ENCODE peak calls at places on chromosomes 11 and 22, in nine cellular contexts. One of them, this sample, is unnamed.

GRCh38 chr11:12167098-12167999 is 57.0 kb downstream of the MICAL2 start:
- DNase-seq in tibial nerve: no peak
- DNase-seq in SK-N-SH: no peak
- DNase-seq in foreskin fibroblast: peak
- DNase-seq in AG10803: peak
- DNase-seq in adipocyte: peak
- DNase-seq in fibroblast of mammary gland: peak
- DNase-seq in GM23248: peak
- DNase-seq in HCT116: peak
- DNase-seq in this sample: peak

GRCh38 chr11:96132437-96132836 is 208.5 kb upstream of the MTMR2 start:
- DNase-seq in foreskin fibroblast: no peak
- DNase-seq in SK-N-SH: no peak
- DNase-seq in HCT116: no peak
- DNase-seq in adipocyte: no peak
- DNase-seq in tibial nerve: no peak
- DNase-seq in GM23248: no peak
- DNase-seq in fibroblast of mammary gland: no peak
- DNase-seq in AG10803: no peak
- DNase-seq in this sample: peak

GRCh38 chr22:32286290-32286840 is 31.2 kb upstream of the SLC5A4 start:
- DNase-seq in adipocyte: no peak
- DNase-seq in GM23248: no peak
- DNase-seq in fibroblast of mammary gland: no peak
- DNase-seq in HCT116: no peak
- DNase-seq in tibial nerve: no peak
- DNase-seq in AG10803: no peak
- DNase-seq in foreskin fibroblast: no peak
- DNase-seq in SK-N-SH: no peak
- DNase-seq in this sample: no peak

GRCh38 chr11:33652001-33652400 is 48.6 kb downstream of the C11orf91 start:
- DNase-seq in adipocyte: no peak
- DNase-seq in SK-N-SH: no peak
- DNase-seq in HCT116: no peak
- DNase-seq in GM23248: peak
- DNase-seq in AG10803: peak
- DNase-seq in tibial nerve: no peak
- DNase-seq in fibroblast of mammary gland: no peak
- DNase-seq in foreskin fibroblast: no peak
- DNase-seq in this sample: no peak

GRCh38 chr11:14232652-14233051 is 126.3 kb downstream of the RRAS2 start:
- DNase-seq in adipocyte: no peak
- DNase-seq in fibroblast of mammary gland: no peak
- DNase-seq in tibial nerve: no peak
- DNase-seq in foreskin fibroblast: no peak
- DNase-seq in AG10803: no peak
- DNase-seq in HCT116: no peak
- DNase-seq in GM23248: no peak
- DNase-seq in SK-N-SH: peak
- DNase-seq in this sample: no peak

GRCh38 chr11:35141538-35141937 is 2.6 kb downstream of the CD44 start:
- DNase-seq in HCT116: no peak
- DNase-seq in SK-N-SH: no peak
- DNase-seq in tibial nerve: peak
- DNase-seq in fibroblast of mammary gland: no peak
- DNase-seq in AG10803: peak
- DNase-seq in foreskin fibroblast: no peak
- DNase-seq in GM23248: peak
- DNase-seq in adipocyte: no peak
- DNase-seq in this sample: no peak

GRCh38 chr11:26842458-26842841 is 120.6 kb upstream of the SLC5A12 start:
- DNase-seq in fibroblast of mammary gland: peak
- DNase-seq in adipocyte: peak
- DNase-seq in tibial nerve: no peak
- DNase-seq in AG10803: peak
- DNase-seq in foreskin fibroblast: peak
- DNase-seq in HCT116: no peak
- DNase-seq in SK-N-SH: no peak
- DNase-seq in GM23248: peak
- DNase-seq in this sample: no peak

GRCh38 chr11:20154381-20154780 is 5.9 kb downstream of the DBX1 start:
- DNase-seq in foreskin fibroblast: peak
- DNase-seq in adipocyte: peak
- DNase-seq in SK-N-SH: no peak
- DNase-seq in AG10803: peak
- DNase-seq in HCT116: no peak
- DNase-seq in tibial nerve: no peak
- DNase-seq in fibroblast of mammary gland: peak
- DNase-seq in GM23248: peak
- DNase-seq in this sample: no peak

GRCh38 chr11:8250981-8251620 is 12.6 kb downstream of the LMO1 start:
- DNase-seq in SK-N-SH: no peak
- DNase-seq in tibial nerve: peak
- DNase-seq in GM23248: no peak
- DNase-seq in foreskin fibroblast: no peak
- DNase-seq in AG10803: no peak
- DNase-seq in fibroblast of mammary gland: no peak
- DNase-seq in adipocyte: no peak
- DNase-seq in HCT116: no peak
- DNase-seq in this sample: no peak

GRCh38 chr22:50705219-50705691 is 32.6 kb downstream of the SHANK3 start:
- DNase-seq in GM23248: no peak
- DNase-seq in fibroblast of mammary gland: peak
- DNase-seq in tibial nerve: no peak
- DNase-seq in AG10803: no peak
- DNase-seq in HCT116: no peak
- DNase-seq in SK-N-SH: peak
- DNase-seq in foreskin fibroblast: no peak
- DNase-seq in adipocyte: no peak
- DNase-seq in this sample: no peak

GRCh38 chr11:63838682-63839507 is at the start of gene MARK2:
- DNase-seq in AG10803: peak
- DNase-seq in adipocyte: peak
- DNase-seq in fibroblast of mammary gland: peak
- DNase-seq in SK-N-SH: peak
- DNase-seq in foreskin fibroblast: peak
- DNase-seq in HCT116: peak
- DNase-seq in tibial nerve: peak
- DNase-seq in GM23248: peak
- DNase-seq in this sample: peak
- H3K4me3 ChIP-seq in AG10803: peak
- H3K4me3 ChIP-seq in adipocyte: peak
- H3K4me3 ChIP-seq in fibroblast of mammary gland: peak
- H3K4me3 ChIP-seq in SK-N-SH: peak
- H3K4me3 ChIP-seq in foreskin fibroblast: peak
- H3K4me3 ChIP-seq in HCT116: peak
- H3K4me3 ChIP-seq in tibial nerve: peak
- H3K4me3 ChIP-seq in GM23248: peak
- H3K4me3 ChIP-seq in this sample: peak

GRCh38 chr11:68927280-68928107 is 23.8 kb downstream of the IGHMBP2 start:
- DNase-seq in adipocyte: peak
- DNase-seq in HCT116: no peak
- DNase-seq in GM23248: no peak
- DNase-seq in AG10803: no peak
- DNase-seq in SK-N-SH: no peak
- DNase-seq in foreskin fibroblast: peak
- DNase-seq in tibial nerve: no peak
- DNase-seq in fibroblast of mammary gland: no peak
- DNase-seq in this sample: no peak

GRCh38 chr11:68923614-68924013 is 19.9 kb downstream of the IGHMBP2 start:
- DNase-seq in foreskin fibroblast: no peak
- DNase-seq in tibial nerve: no peak
- DNase-seq in fibroblast of mammary gland: no peak
- DNase-seq in SK-N-SH: no peak
- DNase-seq in AG10803: peak
- DNase-seq in adipocyte: no peak
- DNase-seq in HCT116: no peak
- DNase-seq in GM23248: no peak
- DNase-seq in this sample: no peak

GRCh38 chr11:68928108-68928429 is 24.4 kb downstream of the IGHMBP2 start:
- DNase-seq in GM23248: no peak
- DNase-seq in tibial nerve: no peak
- DNase-seq in SK-N-SH: no peak
- DNase-seq in fibroblast of mammary gland: no peak
- DNase-seq in adipocyte: no peak
- DNase-seq in foreskin fibroblast: no peak
- DNase-seq in HCT116: no peak
- DNase-seq in AG10803: no peak
- DNase-seq in this sample: no peak

GRCh38 chr11:68925613-68926012 is 21.9 kb downstream of the IGHMBP2 start:
- DNase-seq in fibroblast of mammary gland: no peak
- DNase-seq in foreskin fibroblast: no peak
- DNase-seq in AG10803: no peak
- DNase-seq in adipocyte: no peak
- DNase-seq in GM23248: no peak
- DNase-seq in SK-N-SH: no peak
- DNase-seq in HCT116: no peak
- DNase-seq in tibial nerve: no peak
- DNase-seq in this sample: no peak

GRCh38 chr11:68924073-68924925 is 20.6 kb downstream of the IGHMBP2 start:
- DNase-seq in SK-N-SH: no peak
- DNase-seq in GM23248: no peak
- DNase-seq in foreskin fibroblast: no peak
- DNase-seq in adipocyte: no peak
- DNase-seq in fibroblast of mammary gland: no peak
- DNase-seq in tibial nerve: no peak
- DNase-seq in AG10803: peak
- DNase-seq in HCT116: no peak
- DNase-seq in this sample: no peak
- H3K4me3 ChIP-seq in SK-N-SH: no peak
- H3K4me3 ChIP-seq in GM23248: no peak
- H3K4me3 ChIP-seq in foreskin fibroblast: no peak
- H3K4me3 ChIP-seq in adipocyte: no peak
- H3K4me3 ChIP-seq in fibroblast of mammary gland: no peak
- H3K4me3 ChIP-seq in tibial nerve: no peak
- H3K4me3 ChIP-seq in AG10803: no peak
- H3K4me3 ChIP-seq in HCT116: no peak
- H3K4me3 ChIP-seq in this sample: no peak

GRCh38 chr11:108825381-108825780 is 160.5 kb downstream of the DDX10 start:
- DNase-seq in adipocyte: no peak
- DNase-seq in foreskin fibroblast: no peak
- DNase-seq in HCT116: no peak
- DNase-seq in tibial nerve: no peak
- DNase-seq in GM23248: no peak
- DNase-seq in AG10803: peak
- DNase-seq in fibroblast of mammary gland: no peak
- DNase-seq in SK-N-SH: no peak
- DNase-seq in this sample: no peak
- H3K4me3 ChIP-seq in adipocyte: no peak
- H3K4me3 ChIP-seq in foreskin fibroblast: no peak
- H3K4me3 ChIP-seq in HCT116: no peak
- H3K4me3 ChIP-seq in tibial nerve: no peak
- H3K4me3 ChIP-seq in GM23248: no peak
- H3K4me3 ChIP-seq in AG10803: no peak
- H3K4me3 ChIP-seq in fibroblast of mammary gland: no peak
- H3K4me3 ChIP-seq in SK-N-SH: no peak
- H3K4me3 ChIP-seq in this sample: no peak

GRCh38 chr22:37147186-37147990 is 2.3 kb downstream of the IL2RB start:
- DNase-seq in HCT116: no peak
- DNase-seq in fibroblast of mammary gland: no peak
- DNase-seq in GM23248: no peak
- DNase-seq in SK-N-SH: no peak
- DNase-seq in foreskin fibroblast: no peak
- DNase-seq in adipocyte: no peak
- DNase-seq in tibial nerve: no peak
- DNase-seq in AG10803: peak
- DNase-seq in this sample: no peak
- H3K4me3 ChIP-seq in HCT116: no peak
- H3K4me3 ChIP-seq in fibroblast of mammary gland: no peak
- H3K4me3 ChIP-seq in GM23248: no peak
- H3K4me3 ChIP-seq in SK-N-SH: no peak
- H3K4me3 ChIP-seq in foreskin fibroblast: no peak
- H3K4me3 ChIP-seq in adipocyte: no peak
- H3K4me3 ChIP-seq in tibial nerve: no peak
- H3K4me3 ChIP-seq in AG10803: no peak
- H3K4me3 ChIP-seq in this sample: no peak

GRCh38 chr11:67303989-67304411 is 670 bp downstream of the SSH3 start:
- DNase-seq in AG10803: no peak
- DNase-seq in HCT116: no peak
- DNase-seq in GM23248: peak
- DNase-seq in SK-N-SH: peak
- DNase-seq in foreskin fibroblast: no peak
- DNase-seq in adipocyte: peak
- DNase-seq in tibial nerve: no peak
- DNase-seq in fibroblast of mammary gland: no peak
- DNase-seq in this sample: no peak
- H3K4me3 ChIP-seq in AG10803: peak
- H3K4me3 ChIP-seq in HCT116: peak
- H3K4me3 ChIP-seq in GM23248: peak
- H3K4me3 ChIP-seq in SK-N-SH: peak
- H3K4me3 ChIP-seq in foreskin fibroblast: peak
- H3K4me3 ChIP-seq in adipocyte: peak
- H3K4me3 ChIP-seq in tibial nerve: peak
- H3K4me3 ChIP-seq in fibroblast of mammary gland: peak
- H3K4me3 ChIP-seq in this sample: peak

DNA sequence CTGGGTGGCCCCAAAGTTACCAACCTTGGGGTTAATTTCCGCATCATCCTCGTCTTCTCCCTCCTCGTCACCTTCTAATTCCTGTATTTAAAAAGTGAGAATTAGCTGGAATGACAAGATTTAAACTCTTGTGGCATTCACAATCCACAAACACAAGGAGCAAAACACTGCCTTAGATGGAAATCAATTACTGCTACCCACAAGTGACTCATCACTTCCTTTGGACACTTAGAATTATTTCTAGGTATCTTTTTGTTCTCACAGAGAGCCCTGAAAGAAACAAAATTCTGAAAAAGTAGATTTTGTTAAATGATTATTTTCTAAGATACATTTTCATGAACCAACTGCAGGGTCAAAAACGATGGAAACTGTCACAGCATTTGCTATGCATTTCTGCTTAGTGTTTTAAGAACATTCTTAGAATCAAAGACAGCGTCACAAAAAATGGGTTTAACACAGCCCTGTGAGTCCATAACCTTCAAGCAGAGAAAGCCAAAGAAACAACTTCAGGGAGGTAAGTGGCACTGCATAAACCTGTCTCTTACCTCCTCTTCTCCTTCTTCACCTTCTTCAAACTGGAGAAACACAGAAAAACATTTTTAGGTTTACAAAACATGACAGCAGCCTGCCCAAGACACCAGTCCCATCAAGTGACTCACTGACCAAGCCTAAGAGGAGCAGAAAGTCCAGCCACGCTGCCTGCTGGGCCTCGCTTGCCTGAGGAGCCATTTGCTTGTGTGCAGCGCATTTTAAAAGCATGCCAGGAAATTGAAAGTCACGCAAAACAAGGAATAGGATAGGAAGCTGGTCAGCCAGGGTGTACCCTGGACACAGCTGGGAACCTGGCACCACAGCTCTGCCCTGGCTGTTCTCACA is 22.3 kb upstream of the PHLDA2 start:
- DNase-seq in HCT116: no peak
- DNase-seq in foreskin fibroblast: no peak
- DNase-seq in SK-N-SH: no peak
- DNase-seq in tibial nerve: no peak
- DNase-seq in fibroblast of mammary gland: peak
- DNase-seq in GM23248: peak
- DNase-seq in AG10803: peak
- DNase-seq in adipocyte: peak
- DNase-seq in this sample: no peak
- H3K4me3 ChIP-seq in HCT116: no peak
- H3K4me3 ChIP-seq in foreskin fibroblast: no peak
- H3K4me3 ChIP-seq in SK-N-SH: no peak
- H3K4me3 ChIP-seq in tibial nerve: no peak
- H3K4me3 ChIP-seq in fibroblast of mammary gland: no peak
- H3K4me3 ChIP-seq in GM23248: no peak
- H3K4me3 ChIP-seq in AG10803: no peak
- H3K4me3 ChIP-seq in adipocyte: no peak
- H3K4me3 ChIP-seq in this sample: no peak

GRCh38 chr11:117907276-117908110 is 21.7 kb downstream of the TMPRSS13 start:
- DNase-seq in HCT116: peak
- DNase-seq in AG10803: peak
- DNase-seq in GM23248: peak
- DNase-seq in adipocyte: peak
- DNase-seq in fibroblast of mammary gland: peak
- DNase-seq in SK-N-SH: peak
- DNase-seq in tibial nerve: peak
- DNase-seq in foreskin fibroblast: peak
- DNase-seq in this sample: peak
- H3K4me3 ChIP-seq in HCT116: peak
- H3K4me3 ChIP-seq in AG10803: no peak
- H3K4me3 ChIP-seq in GM23248: no peak
- H3K4me3 ChIP-seq in adipocyte: no peak
- H3K4me3 ChIP-seq in fibroblast of mammary gland: peak
- H3K4me3 ChIP-seq in SK-N-SH: no peak
- H3K4me3 ChIP-seq in tibial nerve: no peak
- H3K4me3 ChIP-seq in foreskin fibroblast: no peak
- H3K4me3 ChIP-seq in this sample: no peak